ENCODE peak calls at places on chromosomes 13 and 19, in ten cellular contexts. N, J, W, M, Y, E, Q, S, X and I are unnamed samples.

GRCh38 chr13:67062160-67062559 is 168.0 kb downstream of the PCDH9 start:
- DNase-seq in N (no peak), J (no peak), W (no peak), M (no peak), Y (no peak), E (no peak), Q (no peak), S (no peak), X (no peak), I (no peak)

GRCh38 chr13:80989770-80990169 is 648.8 kb upstream of the SPRY2 start:
- DNase-seq in N (no peak), J (no peak), W (no peak), M (no peak), Y (no peak), E (no peak), Q (no peak), S (no peak), X (no peak), I (no peak)

GRCh38 chr13:21018220-21018619 is 43.2 kb downstream of the LATS2 start:
- DNase-seq in N (no peak), J (no peak), W (no peak), M (no peak), Y (no peak), E (no peak), Q (no peak), S (no peak), X (no peak), I (no peak)

GRCh38 chr13:109869312-109870237 is 83.2 kb upstream of the IRS2 start:
- DNase-seq in N (no peak), J (peak), W (peak), M (peak), Y (peak), E (peak), Q (no peak), S (peak), X (peak), I (peak)

GRCh38 chr19:38319421-38320258 is at the start of gene KCNK6:
- DNase-seq in N (no peak), J (peak), W (peak), M (peak), Y (no peak), E (peak), Q (no peak), S (peak), X (peak), I (no peak)

GRCh38 chr13:94057618-94058017 is 421.9 kb downstream of the DCT start:
- DNase-seq in N (no peak), J (no peak), W (no peak), M (no peak), Y (no peak), E (no peak), Q (no peak), S (no peak), X (no peak), I (no peak)

GRCh38 chr19:18475004-18475453 is 37.1 kb upstream of the ISYNA1 start:
- DNase-seq in N (no peak), J (no peak), W (no peak), M (no peak), Y (no peak), E (no peak), Q (no peak), S (no peak), X (no peak), I (no peak)

GRCh38 chr19:17337675-17338439 is 504 bp downstream of the GTPBP3 start:
- DNase-seq in N (no peak), J (peak), W (no peak), M (no peak), Y (no peak), E (no peak), Q (peak), S (peak), X (no peak), I (no peak)

GRCh38 chr13:98478134-98479129 is 98.5 kb downstream of the STK24 start:
- DNase-seq in N (peak), J (no peak), W (no peak), M (no peak), Y (no peak), E (no peak), Q (no peak), S (peak), X (peak), I (no peak)

GRCh38 chr13:25977216-25977615 is 74.6 kb downstream of the SHISA2 start:
- DNase-seq in N (no peak), J (no peak), W (peak), M (no peak), Y (peak), E (no peak), Q (no peak), S (no peak), X (peak), I (no peak)

GRCh38 chr19:46629546-46630025 is 4.7 kb upstream of the PTGIR start:
- DNase-seq in N (no peak), J (no peak), W (no peak), M (no peak), Y (no peak), E (peak), Q (no peak), S (no peak), X (no peak), I (no peak)

GRCh38 chr19:51116736-51117135 is 8.0 kb upstream of the SIGLEC9 start:
- DNase-seq in N (no peak), J (peak), W (no peak), M (no peak), Y (no peak), E (no peak), Q (no peak), S (no peak), X (no peak), I (no peak)

GRCh38 chr13:112998506-112999280 is 29.7 kb downstream of the MCF2L start:
- DNase-seq in N (no peak), J (no peak), W (no peak), M (no peak), Y (no peak), E (no peak), Q (no peak), S (no peak), X (no peak), I (no peak)

GRCh38 chr19:18152444-18152816 is 533 bp upstream of the PIK3R2 start:
- DNase-seq in N (peak), J (peak), W (peak), M (peak), Y (peak), E (peak), Q (peak), S (peak), X (peak), I (peak)

GRCh38 chr19:49363265-49364082 is at the start of gene DKKL1:
- DNase-seq in N (no peak), J (peak), W (peak), M (peak), Y (no peak), E (peak), Q (peak), S (peak), X (peak), I (peak)

GRCh38 chr13:99610702-99611289 is 109.5 kb downstream of the TM9SF2 start:
- DNase-seq in N (no peak), J (no peak), W (no peak), M (no peak), Y (no peak), E (no peak), Q (no peak), S (peak), X (peak), I (no peak)

GRCh38 chr19:7926021-7926726 is at the start of gene CTXN1:
- DNase-seq in N (no peak), J (peak), W (no peak), M (peak), Y (peak), E (peak), Q (peak), S (peak), X (peak), I (peak)

GRCh38 chr13:114235697-114236096 is 1.0 kb downstream of the CDC16 start:
- DNase-seq in N (no peak), J (no peak), W (no peak), M (no peak), Y (no peak), E (no peak), Q (no peak), S (no peak), X (no peak), I (no peak)

GRCh38 chr13:63501702-63502101 is 2086.1 kb upstream of the PCDH20 start:
- DNase-seq in N (no peak), J (no peak), W (no peak), M (no peak), Y (no peak), E (no peak), Q (no peak), S (no peak), X (no peak), I (no peak)

GRCh38 chr19:41936416-41936850 is 8.2 kb upstream of the ERFL start:
- DNase-seq in N (no peak), J (no peak), W (no peak), M (no peak), Y (no peak), E (no peak), Q (no peak), S (peak), X (no peak), I (no peak)

GRCh38 chr19:46017874-46018675 is 4.8 kb downstream of the PGLYRP1 start:
- DNase-seq in N (no peak), J (no peak), W (no peak), M (no peak), Y (no peak), E (no peak), Q (no peak), S (no peak), X (no peak), I (no peak)

GRCh38 chr19:45245334-45245787 is at the start of gene EXOC3L2:
- DNase-seq in N (no peak), J (no peak), W (no peak), M (peak), Y (no peak), E (peak), Q (no peak), S (peak), X (no peak), I (no peak)

GRCh38 chr13:75482070-75482819 is at the start of gene TBC1D4:
- DNase-seq in N (peak), J (peak), W (peak), M (peak), Y (peak), E (peak), Q (peak), S (peak), X (peak), I (peak)

GRCh38 chr13:44048326-44048725 is 168.6 kb downstream of the LACC1 start:
- DNase-seq in N (no peak), J (no peak), W (no peak), M (no peak), Y (no peak), E (no peak), Q (no peak), S (no peak), X (no peak), I (no peak)

GRCh38 chr19:45403781-45404556 is 900 bp downstream of the PPP1R13L start:
- DNase-seq in N (peak), J (peak), W (peak), M (peak), Y (no peak), E (no peak), Q (peak), S (peak), X (peak), I (peak)

GRCh38 chr19:44626067-44626624 is 12.8 kb downstream of the IGSF23 start:
- DNase-seq in N (no peak), J (no peak), W (no peak), M (no peak), Y (no peak), E (no peak), Q (no peak), S (peak), X (no peak), I (peak)

GRCh38 chr13:85772379-85772778 is 26.8 kb downstream of the SLITRK6 start:
- DNase-seq in N (no peak), J (no peak), W (no peak), M (no peak), Y (no peak), E (no peak), Q (no peak), S (peak), X (no peak), I (no peak)

GRCh38 chr13:112451512-112452379 is 75.6 kb downstream of the SPACA7 start:
- DNase-seq in N (no peak), J (no peak), W (no peak), M (no peak), Y (no peak), E (no peak), Q (no peak), S (no peak), X (peak), I (peak)

GRCh38 chr19:44640518-44640917 is 3.2 kb upstream of the PVR start:
- DNase-seq in N (no peak), J (no peak), W (no peak), M (no peak), Y (no peak), E (no peak), Q (no peak), S (peak), X (no peak), I (no peak)

GRCh38 chr19:55858401-55858800 is 22.1 kb downstream of the NLRP4 start:
- DNase-seq in N (no peak), J (no peak), W (no peak), M (no peak), Y (no peak), E (no peak), Q (no peak), S (no peak), X (no peak), I (no peak)

GRCh38 chr19:50500060-50500752 is 10.8 kb downstream of the JOSD2 start:
- DNase-seq in N (no peak), J (peak), W (no peak), M (peak), Y (no peak), E (no peak), Q (no peak), S (no peak), X (peak), I (no peak)

GRCh38 chr19:29845576-29846176 is 33.9 kb downstream of the CCNE1 start:
- DNase-seq in N (no peak), J (peak), W (no peak), M (no peak), Y (no peak), E (peak), Q (peak), S (peak), X (peak), I (no peak)

GRCh38 chr13:23695711-23696512 is 125.7 kb downstream of the TNFRSF19 start:
- DNase-seq in N (no peak), J (peak), W (no peak), M (peak), Y (no peak), E (no peak), Q (no peak), S (no peak), X (peak), I (no peak)

GRCh38 chr19:1206733-1207301 is 1.2 kb downstream of the STK11 start:
- DNase-seq in N (peak), J (no peak), W (no peak), M (no peak), Y (no peak), E (no peak), Q (no peak), S (no peak), X (peak), I (no peak)

GRCh38 chr13:73045036-73045435 is 13.8 kb upstream of the KLF5 start:
- DNase-seq in N (no peak), J (no peak), W (no peak), M (no peak), Y (no peak), E (no peak), Q (no peak), S (no peak), X (no peak), I (no peak)

GRCh38 chr13:111006508-111007031 is 91.7 kb upstream of the ANKRD10 start:
- DNase-seq in N (no peak), J (peak), W (no peak), M (peak), Y (peak), E (no peak), Q (peak), S (peak), X (no peak), I (peak)

GRCh38 chr13:44088911-44089851 is 209.5 kb downstream of the LACC1 start:
- DNase-seq in N (no peak), J (no peak), W (no peak), M (no peak), Y (no peak), E (no peak), Q (no peak), S (no peak), X (no peak), I (no peak)